ENCODE peak calls at places on chromosomes 5 and 9, in four cellular contexts. One of them, this sample, is unnamed.

GRCh38 chr9:88280816-88281382 is 107.3 kb upstream of the SPIN1 start:
- DNase-seq in ovary: no peak
- DNase-seq in uterus: no peak
- DNase-seq in DND-41: peak
- DNase-seq in this sample: no peak

GRCh38 chr9:3760031-3760430 is 234.2 kb upstream of the RFX3 start:
- DNase-seq in ovary: no peak
- DNase-seq in uterus: no peak
- DNase-seq in DND-41: no peak
- DNase-seq in this sample: no peak

GRCh38 chr5:81779935-81780266 is 29.0 kb upstream of the SSBP2 start:
- DNase-seq in ovary: no peak
- DNase-seq in uterus: no peak
- DNase-seq in DND-41: peak
- DNase-seq in this sample: no peak

GRCh38 chr9:92707530-92707929 is 37.6 kb upstream of the IPPK start:
- DNase-seq in ovary: no peak
- DNase-seq in uterus: no peak
- DNase-seq in DND-41: no peak
- DNase-seq in this sample: no peak

GRCh38 chr5:10420926-10421325 is 20.8 kb upstream of the ROPN1L start:
- DNase-seq in ovary: no peak
- DNase-seq in uterus: no peak
- DNase-seq in DND-41: no peak
- DNase-seq in this sample: no peak

GRCh38 chr5:124740991-124741583 is 5.4 kb downstream of the ZNF608 start:
- DNase-seq in ovary: no peak
- DNase-seq in uterus: no peak
- DNase-seq in DND-41: no peak
- DNase-seq in this sample: peak

GRCh38 chr5:134994560-134995156 is 27.0 kb downstream of the CATSPER3 start:
- DNase-seq in ovary: no peak
- DNase-seq in uterus: no peak
- DNase-seq in DND-41: no peak
- DNase-seq in this sample: no peak

GRCh38 chr5:157358871-157359270 is 92.9 kb downstream of the CYFIP2 start:
- DNase-seq in ovary: no peak
- DNase-seq in uterus: no peak
- DNase-seq in DND-41: no peak
- DNase-seq in this sample: no peak

GRCh38 chr9:5909999-5910398 is 19.3 kb downstream of the MLANA start:
- DNase-seq in ovary: no peak
- DNase-seq in uterus: no peak
- DNase-seq in DND-41: no peak
- DNase-seq in this sample: no peak

GRCh38 chr9:132531187-132531586 is 51.2 kb upstream of the BARHL1 start:
- DNase-seq in ovary: no peak
- DNase-seq in uterus: no peak
- DNase-seq in DND-41: no peak
- DNase-seq in this sample: no peak

GRCh38 chr9:38318755-38319495 is 73.6 kb upstream of the ALDH1B1 start:
- DNase-seq in ovary: peak
- DNase-seq in uterus: no peak
- DNase-seq in DND-41: no peak
- DNase-seq in this sample: no peak

GRCh38 chr5:36459191-36460135 is 146.9 kb upstream of the SLC1A3 start:
- DNase-seq in ovary: no peak
- DNase-seq in uterus: no peak
- DNase-seq in DND-41: peak
- DNase-seq in this sample: peak
- TF ChIP-seq CTCF in ovary: no peak
- TF ChIP-seq CTCF in uterus: no peak
- TF ChIP-seq CTCF in DND-41: peak
- TF ChIP-seq CTCF in this sample: peak

DNA sequence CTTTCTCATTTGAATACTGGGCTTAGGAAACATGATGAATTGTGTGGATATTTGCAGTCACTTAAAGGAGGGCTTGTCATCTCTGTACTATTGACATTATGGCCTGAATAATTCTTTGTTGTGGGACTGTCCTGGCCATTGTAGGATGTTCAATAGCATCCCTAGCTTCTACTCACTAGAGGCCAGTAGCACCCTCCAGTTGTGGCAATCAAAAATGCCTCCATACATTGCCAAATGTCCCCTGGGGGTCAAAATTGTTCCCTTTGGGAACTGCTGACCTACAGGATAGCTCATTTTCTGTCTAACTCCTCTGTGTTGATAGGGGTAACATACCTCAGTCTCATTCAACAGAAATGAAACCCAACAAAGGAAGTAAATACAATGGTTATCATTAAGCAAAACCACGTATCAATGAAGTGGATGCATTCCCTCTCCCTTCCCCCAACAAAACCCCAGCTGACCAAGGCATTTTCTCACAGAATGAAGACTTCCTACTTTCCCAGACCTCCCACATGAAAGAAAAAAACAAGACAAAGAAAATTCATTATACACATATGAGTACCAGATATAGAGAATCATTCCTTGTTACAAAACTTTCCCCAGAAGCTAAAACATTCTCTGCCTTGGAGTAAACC is 18.1 kb downstream of the FYB1 start:
- DNase-seq in ovary: no peak
- DNase-seq in uterus: no peak
- DNase-seq in DND-41: no peak
- DNase-seq in this sample: no peak
- H3K27ac ChIP-seq in ovary: no peak
- H3K27ac ChIP-seq in uterus: no peak
- H3K27ac ChIP-seq in DND-41: peak
- H3K27ac ChIP-seq in this sample: no peak

GRCh38 chr9:131190191-131190590 is 64.8 kb downstream of the NUP214 start:
- DNase-seq in ovary: no peak
- DNase-seq in uterus: no peak
- DNase-seq in DND-41: no peak
- DNase-seq in this sample: no peak
- TF ChIP-seq CTCF in ovary: no peak
- TF ChIP-seq CTCF in uterus: no peak
- TF ChIP-seq CTCF in DND-41: no peak
- TF ChIP-seq CTCF in this sample: no peak

GRCh38 chr5:139698461-139699146 is 50.5 kb downstream of the CXXC5 start:
- DNase-seq in ovary: peak
- DNase-seq in uterus: peak
- DNase-seq in DND-41: peak
- DNase-seq in this sample: no peak
- H3K27ac ChIP-seq in ovary: no peak
- H3K27ac ChIP-seq in uterus: peak
- H3K27ac ChIP-seq in DND-41: no peak
- H3K27ac ChIP-seq in this sample: no peak

DNA sequence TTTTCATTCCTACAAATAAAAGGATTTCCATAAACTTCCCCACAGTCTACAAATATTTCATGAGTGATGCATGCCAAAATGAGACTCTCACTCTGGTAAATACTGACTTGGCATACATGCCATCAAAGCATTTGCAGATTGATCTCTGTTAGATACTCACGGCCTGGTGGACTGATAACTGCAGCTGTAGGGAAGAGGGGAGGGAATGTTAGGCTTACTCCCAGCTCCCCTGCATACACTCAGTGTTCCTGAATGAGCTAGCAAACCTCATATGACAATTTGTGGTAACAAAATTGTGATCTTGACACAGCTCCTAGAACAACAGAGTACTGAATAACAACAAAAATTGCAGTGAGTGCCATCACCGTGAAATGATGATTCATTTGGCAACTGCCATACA is 435.3 kb downstream of the NR2F1-AS1 start:
- DNase-seq in ovary: no peak
- DNase-seq in uterus: no peak
- DNase-seq in DND-41: no peak
- DNase-seq in this sample: no peak
- TF ChIP-seq CTCF in ovary: no peak
- TF ChIP-seq CTCF in uterus: no peak
- TF ChIP-seq CTCF in DND-41: no peak
- TF ChIP-seq CTCF in this sample: no peak

GRCh38 chr9:126367139-126367538 is 40.5 kb downstream of the MVB12B start:
- DNase-seq in ovary: no peak
- DNase-seq in uterus: no peak
- DNase-seq in DND-41: no peak
- DNase-seq in this sample: no peak
- H3K27ac ChIP-seq in ovary: no peak
- H3K27ac ChIP-seq in uterus: no peak
- H3K27ac ChIP-seq in DND-41: no peak
- H3K27ac ChIP-seq in this sample: no peak

DNA sequence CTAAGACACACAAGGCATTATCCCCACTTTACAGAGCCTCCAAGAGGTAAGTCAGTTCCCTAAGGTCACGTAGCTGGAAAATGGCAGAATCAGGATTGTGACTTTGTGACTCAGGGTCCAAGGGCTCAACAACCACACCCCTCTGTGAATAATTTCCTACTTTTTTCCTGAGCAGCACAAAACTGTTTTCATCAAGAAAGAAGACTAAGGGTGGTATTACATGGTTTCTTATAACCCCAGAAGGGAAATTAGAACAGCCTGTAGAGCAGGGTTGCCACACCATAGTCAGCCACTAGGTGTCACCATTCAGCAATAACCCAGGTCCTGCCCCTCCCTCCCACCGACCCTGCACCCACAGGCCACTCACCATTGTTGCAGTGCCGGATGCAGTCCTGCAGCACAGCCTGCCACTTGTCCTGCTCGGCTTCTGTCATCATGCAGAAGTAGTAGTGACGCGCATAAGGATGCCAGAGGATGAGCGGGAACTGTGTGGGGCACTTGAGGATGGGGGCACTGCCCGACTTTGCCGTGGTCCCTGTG is 72.1 kb downstream of the LRSAM1 start:
- DNase-seq in ovary: no peak
- DNase-seq in uterus: peak
- DNase-seq in DND-41: peak
- DNase-seq in this sample: no peak
- TF ChIP-seq CTCF in ovary: no peak
- TF ChIP-seq CTCF in uterus: no peak
- TF ChIP-seq CTCF in DND-41: peak
- TF ChIP-seq CTCF in this sample: no peak

GRCh38 chr5:138927979-138928378 is 52.8 kb upstream of the LRRTM2 start:
- DNase-seq in ovary: peak
- DNase-seq in uterus: no peak
- DNase-seq in DND-41: no peak
- DNase-seq in this sample: no peak

GRCh38 chr5:138925090-138925635 is 50.0 kb upstream of the LRRTM2 start:
- DNase-seq in ovary: no peak
- DNase-seq in uterus: no peak
- DNase-seq in DND-41: no peak
- DNase-seq in this sample: no peak

GRCh38 chr5:138926257-138926656 is 51.1 kb upstream of the LRRTM2 start:
- DNase-seq in ovary: no peak
- DNase-seq in uterus: no peak
- DNase-seq in DND-41: no peak
- DNase-seq in this sample: no peak

GRCh38 chr5:138927539-138927938 is 52.4 kb upstream of the LRRTM2 start:
- DNase-seq in ovary: no peak
- DNase-seq in uterus: no peak
- DNase-seq in DND-41: no peak
- DNase-seq in this sample: no peak

DNA sequence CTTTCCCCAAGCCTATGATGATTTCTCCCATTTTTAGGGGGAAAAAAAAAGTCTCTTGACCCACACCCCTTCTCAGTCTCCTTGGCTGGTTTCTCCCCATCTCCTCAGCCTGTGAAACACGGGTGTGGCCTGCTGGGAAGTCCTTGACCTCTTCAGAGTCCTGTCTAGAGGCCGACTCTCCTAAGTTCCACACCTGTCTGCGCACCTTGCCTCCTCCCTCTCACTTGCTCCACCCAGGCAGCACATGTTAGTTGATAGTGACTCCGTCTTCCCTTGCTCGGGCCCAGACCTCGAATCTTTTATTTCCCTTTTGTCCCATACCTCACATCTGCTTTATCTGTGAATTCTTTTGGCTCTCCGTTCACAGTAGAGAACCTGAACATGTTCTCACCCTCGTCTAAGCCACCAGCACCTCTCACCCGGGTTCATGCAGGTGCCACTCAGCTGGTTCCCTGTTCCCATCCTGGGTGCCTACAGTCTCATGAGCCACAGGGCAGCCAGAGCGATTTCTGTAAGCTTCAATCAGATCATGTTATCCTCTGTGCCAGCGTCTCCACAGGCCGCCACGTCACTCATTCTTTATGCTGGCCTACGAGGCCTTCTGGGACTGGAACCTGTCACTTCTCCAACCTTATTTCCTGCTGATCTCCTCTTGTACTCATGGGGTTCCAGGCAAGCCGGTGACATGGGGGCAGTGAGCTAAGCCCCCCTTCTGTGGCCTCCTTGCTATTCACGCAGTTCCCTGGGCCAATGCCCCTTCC is 51.7 kb upstream of the LRRTM2 start:
- DNase-seq in ovary: no peak
- DNase-seq in uterus: no peak
- DNase-seq in DND-41: no peak
- DNase-seq in this sample: no peak
- H3K27ac ChIP-seq in ovary: no peak
- H3K27ac ChIP-seq in uterus: no peak
- H3K27ac ChIP-seq in DND-41: no peak
- H3K27ac ChIP-seq in this sample: no peak

GRCh38 chr9:13448482-13448881 is 169.0 kb upstream of the MPDZ start:
- DNase-seq in ovary: no peak
- DNase-seq in uterus: no peak
- DNase-seq in DND-41: no peak
- DNase-seq in this sample: no peak

GRCh38 chr9:13447551-13448422 is 168.3 kb upstream of the MPDZ start:
- DNase-seq in ovary: no peak
- DNase-seq in uterus: no peak
- DNase-seq in DND-41: no peak
- DNase-seq in this sample: no peak

GRCh38 chr9:13446261-13446660 is 166.8 kb upstream of the MPDZ start:
- DNase-seq in ovary: no peak
- DNase-seq in uterus: no peak
- DNase-seq in DND-41: no peak
- DNase-seq in this sample: no peak

GRCh38 chr9:13445123-13445522 is 165.6 kb upstream of the MPDZ start:
- DNase-seq in ovary: no peak
- DNase-seq in uterus: no peak
- DNase-seq in DND-41: no peak
- DNase-seq in this sample: no peak

GRCh38 chr9:13446935-13447334 is 167.4 kb upstream of the MPDZ start:
- DNase-seq in ovary: no peak
- DNase-seq in uterus: no peak
- DNase-seq in DND-41: no peak
- DNase-seq in this sample: no peak
- TF ChIP-seq CTCF in ovary: peak
- TF ChIP-seq CTCF in uterus: peak
- TF ChIP-seq CTCF in DND-41: no peak
- TF ChIP-seq CTCF in this sample: no peak

This sample was measured in keratinocyte.